ENCODE peak calls at places on chromosomes 12 and 14, in seven cellular contexts. One of them, this sample, is unnamed. For H3K4me1, the result is how much of the 10 kb centered on the place peaks cover.

GRCh38 chr12:124512667-124513296 is 54.6 kb downstream of the NCOR2 start:
- DNase-seq in A549: peak
- DNase-seq in ovary: peak
- DNase-seq in K562: peak
- DNase-seq in tibial nerve: peak
- DNase-seq in H1: peak
- DNase-seq in stomach: peak
- DNase-seq in this sample: peak

GRCh38 chr12:98574110-98574509 is 19.4 kb upstream of the SLC25A3 start:
- DNase-seq in A549: no peak
- DNase-seq in ovary: no peak
- DNase-seq in K562: no peak
- DNase-seq in H1: no peak
- DNase-seq in tibial nerve: no peak
- DNase-seq in stomach: peak
- DNase-seq in this sample: no peak

GRCh38 chr14:94571950-94572349 is 9.3 kb upstream of the SERPINA5 start:
- DNase-seq in ovary: no peak
- DNase-seq in A549: no peak
- DNase-seq in K562: no peak
- DNase-seq in stomach: no peak
- DNase-seq in tibial nerve: no peak
- DNase-seq in H1: no peak
- DNase-seq in this sample: no peak

GRCh38 chr12:4289334-4289878 is 15.8 kb downstream of the CCND2 start:
- DNase-seq in A549: no peak
- DNase-seq in stomach: no peak
- DNase-seq in H1: no peak
- DNase-seq in K562: no peak
- DNase-seq in ovary: no peak
- DNase-seq in tibial nerve: no peak
- DNase-seq in this sample: no peak

GRCh38 chr12:125125271-125125670 is 60.0 kb downstream of the AACS start:
- DNase-seq in stomach: peak
- DNase-seq in H1: no peak
- DNase-seq in K562: no peak
- DNase-seq in tibial nerve: no peak
- DNase-seq in ovary: no peak
- DNase-seq in A549: no peak
- DNase-seq in this sample: no peak

GRCh38 chr12:93497456-93497855 is 30.1 kb downstream of the MRPL42 start:
- DNase-seq in H1: no peak
- DNase-seq in K562: no peak
- DNase-seq in A549: no peak
- DNase-seq in tibial nerve: no peak
- DNase-seq in stomach: no peak
- DNase-seq in ovary: no peak
- DNase-seq in this sample: no peak

GRCh38 chr12:57124259-57124877 is 3.9 kb upstream of the LRP1 start:
- DNase-seq in H1: peak
- DNase-seq in stomach: peak
- DNase-seq in K562: peak
- DNase-seq in A549: peak
- DNase-seq in tibial nerve: peak
- DNase-seq in ovary: peak
- DNase-seq in this sample: no peak

GRCh38 chr12:122137681-122138080 is 36.3 kb downstream of the IL31 start:
- DNase-seq in H1: peak
- DNase-seq in ovary: no peak
- DNase-seq in A549: no peak
- DNase-seq in K562: peak
- DNase-seq in tibial nerve: no peak
- DNase-seq in stomach: no peak
- DNase-seq in this sample: no peak

GRCh38 chr12:81815611-81816010 is 56.5 kb upstream of the PPFIA2 start:
- DNase-seq in K562: no peak
- DNase-seq in ovary: no peak
- DNase-seq in stomach: no peak
- DNase-seq in A549: no peak
- DNase-seq in tibial nerve: no peak
- DNase-seq in H1: no peak
- DNase-seq in this sample: no peak

GRCh38 chr12:105319691-105320209 is 10.7 kb upstream of the C12orf75 start:
- DNase-seq in stomach: no peak
- DNase-seq in A549: no peak
- DNase-seq in K562: no peak
- DNase-seq in H1: no peak
- DNase-seq in ovary: no peak
- DNase-seq in tibial nerve: no peak
- DNase-seq in this sample: no peak

GRCh38 chr12:74539261-74539660 is 1.6 kb downstream of the ATXN7L3B start:
- DNase-seq in H1: no peak
- DNase-seq in tibial nerve: no peak
- DNase-seq in ovary: no peak
- DNase-seq in stomach: no peak
- DNase-seq in A549: no peak
- DNase-seq in K562: peak
- DNase-seq in this sample: no peak

GRCh38 chr12:19946549-19946948 is 421.8 kb upstream of the PDE3A start:
- DNase-seq in K562: no peak
- DNase-seq in stomach: no peak
- DNase-seq in A549: peak
- DNase-seq in H1: no peak
- DNase-seq in ovary: no peak
- DNase-seq in tibial nerve: no peak
- DNase-seq in this sample: no peak

GRCh38 chr14:73729556-73730265 is 15.5 kb upstream of the PNMA1 start:
- DNase-seq in tibial nerve: no peak
- DNase-seq in stomach: no peak
- DNase-seq in K562: no peak
- DNase-seq in H1: no peak
- DNase-seq in A549: no peak
- DNase-seq in ovary: peak
- DNase-seq in this sample: peak
- H3K4me1 ChIP-seq in tibial nerve: under half
- H3K4me1 ChIP-seq in stomach: half or more
- H3K4me1 ChIP-seq in K562: under half
- H3K4me1 ChIP-seq in H1: under half
- H3K4me1 ChIP-seq in A549: under half
- H3K4me1 ChIP-seq in ovary: under half
- H3K4me1 ChIP-seq in this sample: half or more

DNA sequence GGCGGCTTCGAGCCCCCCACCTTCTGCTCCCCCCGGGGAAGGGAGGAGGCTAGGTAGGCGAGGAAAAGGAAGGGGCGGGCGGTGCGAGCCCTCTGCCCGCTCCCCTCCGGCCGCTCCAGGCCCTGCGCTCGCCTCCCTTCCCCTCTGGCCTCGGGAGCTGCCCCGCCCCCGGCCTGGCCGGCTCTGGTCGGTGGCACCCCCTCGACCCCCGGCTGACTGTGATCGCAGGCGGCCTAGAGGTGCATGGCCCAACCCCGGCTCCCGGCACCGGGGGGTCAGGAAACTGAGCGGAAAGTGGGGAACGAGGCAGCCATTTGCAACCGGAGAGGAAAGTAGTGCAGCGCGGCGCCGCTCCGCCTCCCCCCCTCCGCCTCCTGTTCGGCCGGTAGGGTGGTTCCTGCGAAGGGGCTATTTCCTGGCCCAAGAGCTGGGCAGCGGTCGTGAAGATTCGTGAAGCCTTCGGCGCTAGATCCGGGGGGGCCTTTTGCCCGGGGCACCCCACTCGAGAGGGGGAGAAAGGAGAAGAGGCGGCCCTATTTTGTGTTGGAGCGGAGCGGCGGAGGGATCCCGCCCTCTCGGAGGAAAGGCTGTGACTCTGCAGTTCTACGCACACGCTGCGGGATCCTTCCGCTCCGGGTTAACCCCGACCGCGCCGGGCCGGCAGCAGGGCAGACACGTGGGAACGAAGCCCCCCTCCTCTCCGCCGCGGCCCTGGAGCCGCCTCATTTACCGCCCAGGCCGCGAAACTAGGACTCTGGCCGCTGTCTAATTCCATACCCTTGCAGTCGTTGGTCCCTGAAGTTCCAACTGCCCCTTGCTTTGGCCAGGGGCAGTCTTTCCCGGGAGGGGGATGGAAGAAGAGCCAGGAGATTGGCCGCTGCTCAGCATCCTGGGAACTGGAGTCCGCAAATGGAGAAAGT is at the start of gene KMT2D:
- DNase-seq in stomach: peak
- DNase-seq in ovary: peak
- DNase-seq in tibial nerve: peak
- DNase-seq in K562: peak
- DNase-seq in A549: peak
- DNase-seq in H1: peak
- DNase-seq in this sample: peak
- TF ChIP-seq POLR2A in stomach: no peak
- TF ChIP-seq POLR2A in ovary: peak
- TF ChIP-seq POLR2A in tibial nerve: no peak
- TF ChIP-seq POLR2A in K562: peak
- TF ChIP-seq POLR2A in A549: peak
- TF ChIP-seq POLR2A in H1: peak
- TF ChIP-seq POLR2A in this sample: peak

GRCh38 chr14:75984674-75985073 is 889 bp upstream of the IFT43 start:
- DNase-seq in K562: no peak
- DNase-seq in tibial nerve: no peak
- DNase-seq in A549: no peak
- DNase-seq in ovary: no peak
- DNase-seq in stomach: no peak
- DNase-seq in H1: no peak
- DNase-seq in this sample: no peak
- TF ChIP-seq EP300 in K562: no peak
- TF ChIP-seq EP300 in tibial nerve: no peak
- TF ChIP-seq EP300 in A549: no peak
- TF ChIP-seq EP300 in ovary: no peak
- TF ChIP-seq EP300 in stomach: no peak
- TF ChIP-seq EP300 in H1: no peak
- TF ChIP-seq EP300 in this sample: no peak

GRCh38 chr14:54627325-54627717 is 60.4 kb downstream of the SAMD4A start:
- DNase-seq in tibial nerve: no peak
- DNase-seq in ovary: no peak
- DNase-seq in stomach: no peak
- DNase-seq in K562: no peak
- DNase-seq in A549: no peak
- DNase-seq in H1: no peak
- DNase-seq in this sample: no peak
- H3K4me1 ChIP-seq in tibial nerve: under half
- H3K4me1 ChIP-seq in ovary: under half
- H3K4me1 ChIP-seq in stomach: half or more
- H3K4me1 ChIP-seq in K562: under half
- H3K4me1 ChIP-seq in A549: under half
- H3K4me1 ChIP-seq in H1: under half
- H3K4me1 ChIP-seq in this sample: half or more

This sample was measured in esophagus muscularis mucosa.